ENCODE peak calls at places on chromosomes 2 and 18, in four cellular contexts. One of them, this sample, is unnamed.

GRCh38 chr18:63963610-63964256 is 6.1 kb upstream of the SERPINB8 start:
- DNase-seq in NCI-H524: peak; percentile 37
- DNase-seq in ecto neural progenitor cell: no peak
- DNase-seq in T-helper 1 cell: peak; percentile 52
- DNase-seq in this sample: peak; percentile 23

GRCh38 chr18:10482985-10483949 is 28.8 kb downstream of the APCDD1 start:
- DNase-seq in NCI-H524: no peak
- DNase-seq in T-helper 1 cell: no peak
- DNase-seq in ecto neural progenitor cell: no peak
- DNase-seq in this sample: no peak

GRCh38 chr2:119480718-119481142 is 43.6 kb downstream of the SCTR start:
- DNase-seq in ecto neural progenitor cell: peak; percentile 39
- DNase-seq in T-helper 1 cell: no peak
- DNase-seq in NCI-H524: no peak
- DNase-seq in this sample: no peak

GRCh38 chr2:176088048-176088936 is 4.2 kb upstream of the HOXD13 start:
- DNase-seq in NCI-H524: peak; percentile 40
- DNase-seq in ecto neural progenitor cell: peak; percentile 83
- DNase-seq in T-helper 1 cell: no peak
- DNase-seq in this sample: peak; percentile 38

GRCh38 chr2:55421326-55421725 is 1.7 kb upstream of the CCDC88A start:
- DNase-seq in ecto neural progenitor cell: no peak
- DNase-seq in NCI-H524: no peak
- DNase-seq in T-helper 1 cell: no peak
- DNase-seq in this sample: no peak

GRCh38 chr2:46506131-46506706 is 26.9 kb downstream of the TMEM247 start:
- DNase-seq in NCI-H524: no peak
- DNase-seq in T-helper 1 cell: no peak
- DNase-seq in ecto neural progenitor cell: peak; percentile 14
- DNase-seq in this sample: no peak

GRCh38 chr2:236021497-236022057 is 146.6 kb downstream of the GBX2 start:
- DNase-seq in T-helper 1 cell: no peak
- DNase-seq in ecto neural progenitor cell: no peak
- DNase-seq in NCI-H524: no peak
- DNase-seq in this sample: no peak

GRCh38 chr2:76684762-76685161 is 837.4 kb downstream of the LRRTM4 start:
- DNase-seq in ecto neural progenitor cell: no peak
- DNase-seq in NCI-H524: peak; percentile 89
- DNase-seq in T-helper 1 cell: no peak
- DNase-seq in this sample: peak; percentile 6

GRCh38 chr2:224181534-224182155 is 142.6 kb upstream of the SERPINE2 start:
- DNase-seq in NCI-H524: no peak
- DNase-seq in T-helper 1 cell: no peak
- DNase-seq in ecto neural progenitor cell: no peak
- DNase-seq in this sample: no peak